ENCODE peak calls at places on chromosomes 5 and 9, in four cellular contexts. X is tibial nerve, V is GM23338, J is fibroblast of lung. D is an unnamed sample. For H3K27me3, the result is how much of the 10 kb centered on the place peaks cover.

GRCh38 chr5:131783874-131784273 is 12.9 kb downstream of the FNIP1 start:
- DNase-seq in X (no peak), V (peak), J (no peak), D (no peak)

GRCh38 chr5:132098151-132098594 is 24.6 kb downstream of the CSF2 start:
- DNase-seq in X (no peak), V (no peak), J (peak), D (no peak)

GRCh38 chr5:62354028-62354874 is 48.2 kb downstream of the KIF2A start:
- DNase-seq in X (no peak), V (peak), J (peak), D (no peak)

GRCh38 chr5:31106259-31106658 is 87.2 kb upstream of the CDH6 start:
- DNase-seq in X (no peak), V (no peak), J (peak), D (peak)

GRCh38 chr5:78653969-78654368 is 5.4 kb upstream of the LHFPL2 start:
- DNase-seq in X (no peak), V (no peak), J (peak), D (no peak)

GRCh38 chr9:120464857-120465421 is 115.0 kb downstream of the CDK5RAP2 start:
- DNase-seq in X (no peak), V (no peak), J (no peak), D (no peak)

GRCh38 chr5:148443998-148444397 is 60.2 kb downstream of the FBXO38 start:
- DNase-seq in X (no peak), V (peak), J (peak), D (peak)

GRCh38 chr9:98142925-98143481 is 24.0 kb upstream of the TRIM14 start:
- DNase-seq in X (no peak), V (no peak), J (no peak), D (no peak)

GRCh38 chr5:145495741-145496140 is 339.4 kb downstream of the PRELID2 start:
- DNase-seq in X (no peak), V (no peak), J (peak), D (peak)

GRCh38 chr5:74516217-74516636 is 124.3 kb downstream of the ENC1 start:
- DNase-seq in X (no peak), V (peak), J (peak), D (no peak)

GRCh38 chr5:22779499-22779898 is 73.6 kb downstream of the CDH12 start:
- DNase-seq in X (no peak), V (no peak), J (no peak), D (no peak)

DNA sequence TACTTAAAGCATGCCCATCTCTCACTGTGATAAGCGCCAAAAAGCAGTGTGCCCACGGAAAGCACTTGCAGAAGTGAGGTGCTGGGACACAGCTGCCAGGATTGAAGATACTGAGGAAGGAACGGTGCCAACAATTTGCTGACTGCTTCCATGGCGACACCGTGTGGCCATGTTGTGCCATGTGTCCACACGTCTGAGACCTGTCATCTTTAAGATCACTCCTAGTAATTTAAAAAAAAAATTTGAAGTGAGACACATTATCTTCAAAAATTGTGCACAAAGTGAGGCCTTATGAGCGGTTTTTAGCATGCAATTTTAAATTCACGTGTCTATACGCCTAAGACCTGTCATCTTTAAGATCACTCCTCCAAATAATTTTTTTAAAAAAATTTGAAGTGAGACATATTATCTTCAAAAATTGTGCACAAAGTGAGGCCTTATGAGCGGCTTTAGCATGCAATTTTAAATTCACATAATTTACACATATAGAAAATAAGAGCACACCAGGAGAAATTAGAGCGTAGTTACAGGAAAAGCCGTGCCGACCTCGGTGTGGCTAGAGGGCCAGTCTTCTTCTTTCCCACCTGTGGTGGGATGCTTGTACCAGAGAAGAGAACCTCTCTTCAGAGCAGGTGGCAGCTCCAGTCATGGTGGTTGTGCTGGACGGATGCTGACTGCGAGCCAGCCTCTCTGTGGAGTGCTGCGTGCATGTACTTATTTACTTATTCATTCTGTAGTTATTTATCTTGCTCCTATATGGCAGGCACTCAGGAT is 21.4 kb upstream of the FLT4 start:
- DNase-seq in X (no peak), V (peak), J (peak), D (peak)
- H3K27me3 ChIP-seq in X (under half), V (under half), J (under half), D (under half)

GRCh38 chr5:41893074-41893851 is 10.9 kb upstream of the RIMOC1 start:
- DNase-seq in X (no peak), V (no peak), J (no peak), D (no peak)
- H3K4me3 ChIP-seq in X (no peak), V (no peak), J (no peak), D (no peak)

GRCh38 chr5:127602481-127602880 is 46.4 kb upstream of the CTXN3 start:
- DNase-seq in X (no peak), V (peak), J (no peak), D (no peak)
- H3K27me3 ChIP-seq in X (under half), V (under half), J (under half), D (under half)

GRCh38 chr5:34930870-34931269 is 1.5 kb downstream of the DNAJC21 start:
- DNase-seq in X (no peak), V (no peak), J (peak), D (no peak)
- H3K4me3 ChIP-seq in X (peak), V (peak), J (peak), D (peak)

DNA sequence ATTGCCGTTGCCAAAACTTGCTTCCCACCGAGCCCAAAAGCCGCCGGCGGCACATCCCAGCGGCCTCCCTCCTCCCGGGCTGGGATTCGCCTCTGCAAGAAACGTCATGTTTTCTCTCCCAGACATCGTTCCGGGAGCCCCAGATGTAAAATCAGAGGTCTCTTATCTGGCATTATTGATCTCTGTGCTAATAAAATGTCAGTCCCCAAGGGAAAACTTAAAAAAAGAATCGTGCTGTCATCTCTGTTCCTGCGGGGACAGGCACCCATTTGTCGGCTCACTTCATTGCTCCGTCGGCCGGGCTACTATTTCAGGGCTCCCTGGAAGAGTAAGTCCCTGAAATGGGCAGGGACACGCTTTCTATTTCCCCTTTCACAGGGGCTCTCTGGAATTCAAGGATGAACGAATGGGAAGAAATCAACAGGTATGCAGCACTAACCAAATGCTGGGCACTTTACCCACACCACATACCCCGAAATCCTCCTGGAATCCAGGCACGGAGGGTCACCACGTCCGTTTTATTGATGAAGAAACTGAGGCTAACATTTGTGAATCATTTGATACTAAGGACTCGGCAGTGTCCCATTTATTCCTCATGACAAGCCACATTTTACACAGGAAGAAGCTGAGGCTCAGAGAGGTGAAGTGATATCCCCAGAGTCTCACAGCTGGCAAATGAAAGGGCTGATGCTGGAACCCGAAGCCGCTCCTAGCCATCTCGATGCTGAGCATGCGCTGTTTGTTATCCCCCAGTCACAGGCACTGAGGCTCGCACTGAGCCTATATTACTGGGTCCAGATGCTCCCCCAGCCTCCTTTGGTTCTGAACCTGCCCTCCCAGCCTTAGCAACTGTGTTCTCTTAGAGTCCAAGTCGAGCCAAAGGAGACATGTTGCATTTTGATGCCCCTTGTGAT is 35.7 kb upstream of the MSX2 start:
- DNase-seq in X (no peak), V (peak), J (no peak), D (no peak)
- H3K27me3 ChIP-seq in X (under half), V (half or more), J (under half), D (under half)

DNA sequence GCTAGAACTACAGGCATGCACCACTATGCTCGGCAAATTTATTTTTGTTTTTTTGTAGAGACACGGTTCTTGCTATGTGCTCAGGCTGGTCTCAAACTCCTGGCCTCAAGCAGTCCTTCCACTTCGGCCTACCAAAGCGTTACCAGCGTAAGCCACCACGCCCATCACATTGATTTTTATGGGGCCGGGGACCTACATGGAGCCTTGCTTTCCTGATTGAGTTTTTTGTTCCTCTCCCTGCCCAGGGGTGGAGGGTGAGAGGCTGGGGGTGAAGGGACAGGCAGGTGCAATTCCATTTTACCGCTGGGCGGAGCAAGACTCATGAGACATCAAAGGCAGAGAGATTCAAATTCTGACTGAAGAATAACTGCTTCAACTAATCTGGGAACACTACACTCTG is 1.9 kb downstream of the ALDH1B1 start:
- DNase-seq in X (no peak), V (no peak), J (no peak), D (no peak)
- H3K4me3 ChIP-seq in X (no peak), V (peak), J (no peak), D (no peak)

GRCh38 chr5:105475401-105475800 is 1912.8 kb upstream of the NUDT12 start:
- DNase-seq in X (no peak), V (no peak), J (no peak), D (no peak)
- H3K27me3 ChIP-seq in X (under half), V (under half), J (under half), D (under half)

D was measured in MG63.